ENCODE peak calls at places on chromosomes 13 and 19, in five cellular contexts. Y, J, O, R and A are unnamed samples.

GRCh38 chr13:80151016-80151415 is 189.9 kb downstream of the SPRY2 start:
- DNase-seq in R (no peak), Y (no peak), O (no peak), J (no peak), A (no peak)

GRCh38 chr19:17777840-17778620 is 16.9 kb upstream of the B3GNT3 start:
- DNase-seq in R (peak; percentile 79), Y (no peak), J (peak; percentile 47), O (peak; percentile 38), A (no peak)

GRCh38 chr13:86841264-86841663 is 829.9 kb upstream of the SLITRK5 start:
- DNase-seq in Y (no peak), R (no peak), O (no peak), J (no peak), A (no peak)

GRCh38 chr13:38703255-38703654 is 16.4 kb downstream of the FREM2 start:
- DNase-seq in R (no peak), O (no peak), J (no peak), Y (no peak), A (no peak)

GRCh38 chr19:29501816-29502580 is 23.8 kb upstream of the VSTM2B start:
- DNase-seq in R (no peak), J (no peak), Y (peak; percentile 50), O (no peak), A (no peak)

GRCh38 chr13:89726690-89727435 is 1620.6 kb upstream of the MIR17HG start:
- DNase-seq in O (peak; percentile 76), R (no peak), J (peak; percentile 66), Y (no peak), A (peak; percentile 1)

GRCh38 chr13:96816874-96817273 is 177.4 kb downstream of the OXGR1 start:
- DNase-seq in O (no peak), Y (no peak), J (no peak), R (no peak), A (no peak)

GRCh38 chr13:79799049-79799448 is 318.1 kb downstream of the NDFIP2 start:
- DNase-seq in O (no peak), Y (no peak), J (peak; percentile 9), R (no peak), A (no peak)

GRCh38 chr19:36265856-36266374 is 51.0 kb downstream of the ZNF146 start:
- DNase-seq in J (no peak), Y (no peak), O (no peak), R (no peak), A (no peak)

GRCh38 chr13:38635030-38635429 is 51.8 kb upstream of the FREM2 start:
- DNase-seq in O (no peak), Y (no peak), R (no peak), J (no peak), A (no peak)

GRCh38 chr19:16133818-16134217 is 9.7 kb upstream of the HSH2D start:
- DNase-seq in J (peak; percentile 13), R (no peak), O (no peak), Y (no peak), A (peak; percentile 23)
- H3K4me3 ChIP-seq in J (no peak overlapping the region), R (no peak overlapping the region), O (no peak overlapping the region), Y (no peak overlapping the region), A (no peak overlapping the region)

DNA sequence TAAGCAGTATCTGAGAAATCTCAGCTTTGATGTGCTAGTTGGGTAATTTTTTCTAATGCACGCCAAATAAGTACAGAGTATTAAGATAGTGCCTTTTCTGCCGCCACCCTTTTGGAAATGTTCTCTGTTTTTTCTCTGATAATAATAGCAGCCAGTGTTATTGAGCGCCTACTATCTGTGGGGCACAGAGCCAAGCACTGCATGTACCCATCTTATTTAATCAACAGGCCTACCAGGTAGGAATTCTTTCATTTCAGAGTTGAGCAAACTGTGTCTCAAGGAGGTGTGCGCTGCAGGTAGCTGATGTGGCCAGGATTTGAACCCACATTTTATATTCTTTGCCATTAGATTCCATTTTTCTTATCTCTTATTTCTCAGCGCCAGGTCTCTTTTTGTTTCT is 1.4 kb downstream of the EPN1 start:
- DNase-seq in Y (no peak), O (peak; percentile 31), J (peak; percentile 37), R (peak; percentile 90), A (peak; percentile 49)
- TF ChIP-seq CTCF in Y (no peak), O (peak; percentile 22), J (peak; percentile 30), R (no peak), A (peak; percentile 14)

GRCh38 chr13:48319458-48320395 is 16.2 kb downstream of the RB1 start:
- DNase-seq in O (no peak), J (no peak), Y (no peak), R (no peak), A (no peak)
- H3K4me3 ChIP-seq in O (no peak overlapping the region), J (no peak overlapping the region), Y (no peak overlapping the region), R (peak overlapping the region; percentile 41), A (no peak overlapping the region)

GRCh38 chr13:101757446-101758039 is 305.1 kb downstream of the ITGBL1 start:
- DNase-seq in O (peak; percentile 47), R (no peak), J (peak; percentile 63), Y (no peak), A (peak; percentile 71)
- TF ChIP-seq CTCF in O (peak; percentile 37), R (peak; percentile 33), J (peak; percentile 69), Y (peak; percentile 43), A (peak; percentile 67)

GRCh38 chr19:590750-591098 is 1.0 kb downstream of the HCN2 start:
- DNase-seq in J (no peak), R (no peak), O (no peak), Y (no peak), A (no peak)

GRCh38 chr19:591099-591958 is 1.6 kb downstream of the HCN2 start:
- DNase-seq in J (no peak), R (no peak), Y (no peak), O (no peak), A (no peak)

GRCh38 chr19:589693-590395 is at the start of gene HCN2:
- DNase-seq in O (no peak), Y (no peak), J (no peak), R (no peak), A (no peak)

GRCh38 chr19:588758-589692 is 656 bp upstream of the HCN2 start:
- DNase-seq in R (no peak), O (no peak), Y (no peak), J (no peak), A (no peak)

DNA sequence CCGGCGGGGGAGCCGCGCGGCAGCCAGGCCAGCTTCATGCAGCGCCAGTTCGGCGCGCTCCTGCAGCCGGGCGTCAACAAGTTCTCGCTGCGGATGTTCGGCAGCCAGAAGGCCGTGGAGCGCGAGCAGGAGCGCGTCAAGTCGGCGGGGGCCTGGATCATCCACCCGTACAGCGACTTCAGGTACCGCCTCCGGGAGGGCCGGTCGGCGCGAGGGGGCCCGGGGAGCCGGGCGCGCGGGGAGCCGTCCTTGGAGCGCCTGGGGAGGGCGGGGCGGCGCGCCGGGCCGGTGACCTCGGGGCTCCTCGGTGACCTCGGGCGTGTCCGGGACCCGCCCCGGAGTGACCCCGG is 690 bp downstream of the HCN2 start:
- DNase-seq in Y (no peak), R (no peak), O (peak; percentile 42), J (peak; percentile 21), A (peak; percentile 12)
- H3K4me3 ChIP-seq in Y (peak overlapping the region; percentile 76), R (peak overlapping the region; percentile 26), O (no peak overlapping the region), J (no peak overlapping the region), A (peak overlapping the region; percentile 37)

GRCh38 chr13:46728777-46729176 is 68.2 kb downstream of the ESD start:
- DNase-seq in Y (no peak), O (peak; percentile 12), R (no peak), J (peak; percentile 31), A (no peak)
- TF ChIP-seq CTCF in Y (no peak), O (peak; percentile 20), R (no peak), J (peak; percentile 20), A (no peak)

DNA sequence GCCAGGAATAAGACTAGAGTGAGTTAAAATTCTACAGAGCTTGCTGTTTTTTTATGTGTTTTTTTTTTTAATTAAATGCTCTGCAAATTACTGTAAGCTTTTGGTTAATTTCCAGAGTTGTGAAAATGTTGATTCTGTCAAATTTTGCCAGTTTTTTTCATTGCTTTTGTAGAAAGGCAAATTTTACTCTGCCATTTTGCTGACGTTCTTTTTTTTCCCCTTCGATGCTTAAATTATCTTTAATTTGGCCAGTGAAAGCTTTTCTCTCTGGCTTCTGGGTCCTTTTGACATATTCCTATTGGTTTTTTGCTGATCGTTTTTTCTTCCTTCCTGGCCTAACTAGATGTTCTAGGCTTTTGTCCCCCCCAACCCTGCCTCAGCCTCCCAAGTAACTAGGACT is 23.8 kb upstream of the EVI5L start:
- DNase-seq in R (no peak), J (no peak), Y (no peak), O (no peak), A (no peak)
- H3K4me3 ChIP-seq in R (no peak overlapping the region), J (no peak overlapping the region), Y (no peak overlapping the region), O (no peak overlapping the region), A (no peak overlapping the region)

DNA sequence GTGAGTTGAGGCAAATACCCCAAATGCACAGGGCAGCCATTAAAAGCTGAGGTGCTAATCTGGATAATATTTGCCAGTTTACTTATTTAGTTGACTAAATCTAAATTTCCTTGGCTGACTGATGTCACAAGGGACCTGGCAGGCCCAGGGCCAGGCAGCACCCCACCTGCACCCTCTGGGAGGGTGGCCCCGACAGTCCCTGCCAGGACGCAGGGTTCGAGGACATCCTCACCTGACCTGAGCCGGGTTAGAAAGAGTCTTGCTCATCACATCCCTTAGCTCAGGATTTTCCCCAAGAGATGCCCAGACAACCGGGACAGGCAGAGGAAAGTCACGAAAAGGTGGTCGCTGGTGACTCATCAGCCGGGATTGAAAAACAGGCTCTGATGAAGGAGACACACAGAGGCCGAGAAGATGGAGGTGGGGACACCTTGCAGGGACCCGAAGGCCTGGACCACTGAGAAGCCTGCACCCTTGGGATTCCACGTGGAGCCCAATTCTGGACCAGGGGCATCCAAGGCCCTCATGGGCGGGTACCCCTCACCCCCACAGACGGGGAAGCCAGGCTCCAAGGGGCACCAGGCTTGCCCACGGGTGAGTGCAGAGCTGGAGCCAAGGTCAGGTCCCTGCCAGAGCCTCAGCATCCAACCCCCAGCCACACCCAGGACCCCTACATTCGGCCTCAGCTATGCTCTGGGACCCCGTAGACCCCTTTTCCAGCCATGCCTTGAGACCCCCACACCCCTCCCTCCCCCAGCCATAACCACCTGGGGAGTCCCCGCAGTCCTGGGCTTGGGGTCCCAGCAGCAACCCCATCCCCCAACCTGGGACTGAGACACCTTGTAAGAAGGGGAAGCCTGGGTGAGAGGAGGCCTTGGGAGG is 103.2 kb downstream of the SOX1 start:
- DNase-seq in J (no peak), O (no peak), Y (no peak), R (no peak), A (no peak)
- TF ChIP-seq CTCF in J (no peak), O (no peak), Y (no peak), R (no peak), A (no peak)